ENCODE peak calls at places on chromosomes 12 and 14, in four cellular contexts. One of them, this sample, is unnamed.

GRCh38 chr12:2876431-2877046 is 435 bp downstream of the FOXM1 start:
- DNase-seq in caudate nucleus: no peak
- DNase-seq in RWPE1: no peak
- DNase-seq in PC-3: peak; percentile 20
- DNase-seq in this sample: no peak

GRCh38 chr12:75360920-75361319 is 26.4 kb downstream of the GLIPR1L1 start:
- DNase-seq in caudate nucleus: no peak
- DNase-seq in RWPE1: no peak
- DNase-seq in PC-3: no peak
- DNase-seq in this sample: no peak

GRCh38 chr12:120693848-120694247 is 6.9 kb downstream of the MLEC start:
- DNase-seq in RWPE1: no peak
- DNase-seq in PC-3: no peak
- DNase-seq in caudate nucleus: no peak
- DNase-seq in this sample: no peak

GRCh38 chr14:100413699-100414098 is 90.6 kb downstream of the SLC25A47 start:
- DNase-seq in RWPE1: no peak
- DNase-seq in PC-3: no peak
- DNase-seq in caudate nucleus: no peak
- DNase-seq in this sample: no peak

GRCh38 chr14:105267820-105268548 is 19.7 kb downstream of the BTBD6 start:
- DNase-seq in caudate nucleus: no peak
- DNase-seq in RWPE1: no peak
- DNase-seq in PC-3: peak; percentile 17
- DNase-seq in this sample: no peak

GRCh38 chr14:23060536-23061260 is 3.4 kb upstream of the CDH24 start:
- DNase-seq in caudate nucleus: no peak
- DNase-seq in RWPE1: no peak
- DNase-seq in PC-3: no peak
- DNase-seq in this sample: no peak

GRCh38 chr12:93664573-93665138 is 12.5 kb upstream of the CRADD start:
- DNase-seq in caudate nucleus: no peak
- DNase-seq in PC-3: peak; percentile 29
- DNase-seq in RWPE1: no peak
- DNase-seq in this sample: peak; percentile 25

GRCh38 chr12:49298160-49298559 is 3.2 kb downstream of the PRPH start:
- DNase-seq in PC-3: peak; percentile 44
- DNase-seq in RWPE1: no peak
- DNase-seq in caudate nucleus: no peak
- DNase-seq in this sample: no peak

GRCh38 chr14:51726166-51726899 is 74.6 kb downstream of the FRMD6 start:
- DNase-seq in RWPE1: no peak
- DNase-seq in caudate nucleus: no peak
- DNase-seq in PC-3: peak; percentile 34
- DNase-seq in this sample: peak; percentile 55

GRCh38 chr12:108729612-108730336 is 1.5 kb downstream of the CORO1C start:
- DNase-seq in RWPE1: peak; percentile 54
- DNase-seq in PC-3: peak; percentile 79
- DNase-seq in caudate nucleus: no peak
- DNase-seq in this sample: no peak

GRCh38 chr12:47850153-47851084 is 30.7 kb upstream of the HDAC7 start:
- DNase-seq in RWPE1: no peak
- DNase-seq in caudate nucleus: no peak
- DNase-seq in PC-3: no peak
- DNase-seq in this sample: peak; percentile 83

GRCh38 chr12:130830246-130830551 is 8.9 kb downstream of the STX2 start:
- DNase-seq in PC-3: no peak
- DNase-seq in RWPE1: no peak
- DNase-seq in caudate nucleus: no peak
- DNase-seq in this sample: no peak

GRCh38 chr12:104669057-104669770 is 212.5 kb downstream of the CHST11 start:
- DNase-seq in PC-3: peak; percentile 36
- DNase-seq in RWPE1: peak; percentile 60
- DNase-seq in caudate nucleus: peak; percentile 69
- DNase-seq in this sample: no peak

GRCh38 chr14:92252291-92252690 is 70.7 kb upstream of the SLC24A4 start:
- DNase-seq in caudate nucleus: peak; percentile 3
- DNase-seq in PC-3: no peak
- DNase-seq in RWPE1: no peak
- DNase-seq in this sample: no peak

GRCh38 chr14:73463411-73463810 is 5.1 kb upstream of the NUMB start:
- DNase-seq in PC-3: peak; percentile 91
- DNase-seq in caudate nucleus: no peak
- DNase-seq in RWPE1: peak; percentile 64
- DNase-seq in this sample: peak; percentile 98

GRCh38 chr14:73491256-73491976 is 683 bp downstream of the RIOX1 start:
- DNase-seq in caudate nucleus: no peak
- DNase-seq in PC-3: peak; percentile 74
- DNase-seq in RWPE1: peak; percentile 80
- DNase-seq in this sample: peak; percentile 64

GRCh38 chr14:95431199-95432145 is 85.0 kb downstream of the SYNE3 start:
- DNase-seq in PC-3: peak; percentile 44
- DNase-seq in RWPE1: no peak
- DNase-seq in caudate nucleus: no peak
- DNase-seq in this sample: peak; percentile 17

GRCh38 chr12:62785941-62786559 is 148.9 kb downstream of the PPM1H start:
- DNase-seq in RWPE1: peak; percentile 83
- DNase-seq in caudate nucleus: no peak
- DNase-seq in PC-3: peak; percentile 98
- DNase-seq in this sample: peak; percentile 93

GRCh38 chr14:46769292-46769691 is 117.7 kb upstream of the RPL10L start:
- DNase-seq in PC-3: no peak
- DNase-seq in RWPE1: no peak
- DNase-seq in caudate nucleus: no peak
- DNase-seq in this sample: no peak

GRCh38 chr12:100215209-100215608 is 14.6 kb downstream of the ACTR6 start:
- DNase-seq in caudate nucleus: no peak
- DNase-seq in RWPE1: no peak
- DNase-seq in PC-3: no peak
- DNase-seq in this sample: no peak

GRCh38 chr12:2894961-2895360 is 4.3 kb downstream of the TULP3 start:
- DNase-seq in RWPE1: no peak
- DNase-seq in PC-3: no peak
- DNase-seq in caudate nucleus: no peak
- DNase-seq in this sample: no peak

DNA sequence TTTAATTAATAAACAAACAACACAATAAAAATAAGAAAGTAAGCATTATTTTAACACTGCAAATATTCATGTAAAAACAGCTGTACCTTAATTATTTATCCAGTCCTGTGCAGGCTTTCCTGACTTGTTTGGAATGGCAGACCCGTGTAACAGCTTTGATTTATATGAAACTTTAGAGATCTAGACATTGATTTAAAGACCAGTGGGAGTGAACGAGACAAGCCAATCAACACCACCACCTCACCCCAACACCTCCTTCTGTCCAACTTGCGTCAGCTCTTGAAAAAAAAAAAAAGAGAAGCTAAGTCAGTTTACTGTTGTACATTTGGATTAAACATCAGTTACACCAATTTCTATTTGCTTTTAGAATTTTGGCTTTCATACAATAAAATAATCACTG is 22.3 kb downstream of the SLC38A4 start:
- DNase-seq in RWPE1: no peak
- DNase-seq in PC-3: no peak
- DNase-seq in caudate nucleus: no peak
- DNase-seq in this sample: no peak
- H3K27ac ChIP-seq in RWPE1: no peak overlapping the region
- H3K27ac ChIP-seq in PC-3: no peak overlapping the region
- H3K27ac ChIP-seq in caudate nucleus: no peak overlapping the region
- H3K27ac ChIP-seq in this sample: no peak overlapping the region

GRCh38 chr14:56004807-56005579 is 113.2 kb upstream of the PELI2 start:
- DNase-seq in caudate nucleus: no peak
- DNase-seq in PC-3: no peak
- DNase-seq in RWPE1: no peak
- DNase-seq in this sample: peak; percentile 77
- H3K27ac ChIP-seq in caudate nucleus: peak overlapping the region; percentile 11
- H3K27ac ChIP-seq in PC-3: no peak overlapping the region
- H3K27ac ChIP-seq in RWPE1: no peak overlapping the region
- H3K27ac ChIP-seq in this sample: no peak overlapping the region

GRCh38 chr14:50336428-50336827 is 24.3 kb downstream of the DMAC2L start:
- DNase-seq in caudate nucleus: no peak
- DNase-seq in PC-3: no peak
- DNase-seq in RWPE1: no peak
- DNase-seq in this sample: no peak

GRCh38 chr14:50334211-50334610 is 22.1 kb downstream of the DMAC2L start:
- DNase-seq in PC-3: no peak
- DNase-seq in caudate nucleus: no peak
- DNase-seq in RWPE1: no peak
- DNase-seq in this sample: no peak

GRCh38 chr14:50335989-50336391 is 23.9 kb downstream of the DMAC2L start:
- DNase-seq in RWPE1: no peak
- DNase-seq in caudate nucleus: no peak
- DNase-seq in PC-3: no peak
- DNase-seq in this sample: peak; percentile 65

GRCh38 chr14:50333010-50333409 is 20.9 kb downstream of the DMAC2L start:
- DNase-seq in caudate nucleus: no peak
- DNase-seq in RWPE1: peak; percentile 44
- DNase-seq in PC-3: peak; percentile 70
- DNase-seq in this sample: peak; percentile 86

DNA sequence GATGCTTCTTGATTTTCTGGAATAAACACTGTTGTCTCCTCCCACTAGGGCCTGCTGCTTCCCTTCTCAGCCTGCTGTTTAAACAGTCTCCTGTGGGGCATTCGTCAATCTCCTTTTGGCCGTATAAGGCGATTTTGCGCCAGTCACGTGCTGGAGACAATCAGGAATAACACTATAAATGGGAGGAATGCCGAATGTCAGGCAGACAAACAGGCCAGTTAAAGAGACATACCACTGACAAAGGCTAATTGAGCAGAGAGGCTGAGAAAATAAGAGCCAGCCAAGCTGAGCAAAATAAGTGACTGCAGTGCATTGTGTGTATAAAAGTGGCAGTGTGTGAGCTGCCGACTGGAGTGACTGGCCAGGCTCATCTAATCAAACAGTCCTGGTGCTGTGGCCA is 23.3 kb downstream of the DMAC2L start:
- DNase-seq in PC-3: no peak
- DNase-seq in caudate nucleus: peak; percentile 16
- DNase-seq in RWPE1: no peak
- DNase-seq in this sample: peak; percentile 72
- H3K27ac ChIP-seq in PC-3: no peak overlapping the region
- H3K27ac ChIP-seq in caudate nucleus: peak overlapping the region; percentile 95
- H3K27ac ChIP-seq in RWPE1: no peak overlapping the region
- H3K27ac ChIP-seq in this sample: peak overlapping the region; percentile 79

GRCh38 chr14:74591899-74592298 is 20.1 kb downstream of the LTBP2 start:
- DNase-seq in RWPE1: no peak
- DNase-seq in caudate nucleus: no peak
- DNase-seq in PC-3: no peak
- DNase-seq in this sample: peak; percentile 35
- H3K27ac ChIP-seq in RWPE1: peak overlapping the region; percentile 46
- H3K27ac ChIP-seq in caudate nucleus: no peak overlapping the region
- H3K27ac ChIP-seq in PC-3: no peak overlapping the region
- H3K27ac ChIP-seq in this sample: peak overlapping the region; percentile 65

GRCh38 chr14:34122650-34123049 is 171.8 kb upstream of the EGLN3 start:
- DNase-seq in caudate nucleus: no peak
- DNase-seq in RWPE1: no peak
- DNase-seq in PC-3: no peak
- DNase-seq in this sample: no peak

GRCh38 chr14:34120185-34120977 is 169.5 kb upstream of the EGLN3 start:
- DNase-seq in RWPE1: no peak
- DNase-seq in PC-3: no peak
- DNase-seq in caudate nucleus: no peak
- DNase-seq in this sample: no peak

GRCh38 chr14:34124585-34124984 is 173.7 kb upstream of the EGLN3 start:
- DNase-seq in RWPE1: no peak
- DNase-seq in PC-3: no peak
- DNase-seq in caudate nucleus: no peak
- DNase-seq in this sample: no peak

GRCh38 chr14:34119107-34119858 is 168.4 kb upstream of the EGLN3 start:
- DNase-seq in RWPE1: no peak
- DNase-seq in caudate nucleus: no peak
- DNase-seq in PC-3: no peak
- DNase-seq in this sample: no peak

DNA sequence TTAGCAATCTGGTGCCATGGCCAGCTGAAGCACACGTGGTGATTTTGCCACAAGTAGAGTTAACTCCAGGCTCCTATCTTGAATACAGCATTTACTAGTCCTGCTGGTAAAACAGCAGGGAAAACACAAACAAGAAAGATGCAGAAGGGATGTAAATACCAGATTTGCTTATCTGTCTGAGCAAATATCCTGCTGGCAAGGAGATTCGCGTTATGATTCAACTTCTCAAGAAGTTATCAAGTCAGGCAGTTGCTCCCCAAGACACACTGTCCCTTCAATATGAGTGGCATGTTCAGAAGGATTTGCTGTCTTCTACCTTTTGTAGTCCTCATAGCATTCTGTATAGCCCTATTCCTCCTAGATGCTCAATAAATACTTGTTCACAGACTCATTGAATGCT is 171.2 kb upstream of the EGLN3 start:
- DNase-seq in PC-3: no peak
- DNase-seq in caudate nucleus: no peak
- DNase-seq in RWPE1: no peak
- DNase-seq in this sample: no peak
- H3K27ac ChIP-seq in PC-3: no peak overlapping the region
- H3K27ac ChIP-seq in caudate nucleus: no peak overlapping the region
- H3K27ac ChIP-seq in RWPE1: no peak overlapping the region
- H3K27ac ChIP-seq in this sample: no peak overlapping the region

GRCh38 chr12:96107236-96107635 is 71.8 kb upstream of the LTA4H start:
- DNase-seq in caudate nucleus: no peak
- DNase-seq in PC-3: no peak
- DNase-seq in RWPE1: no peak
- DNase-seq in this sample: no peak
- H3K27ac ChIP-seq in caudate nucleus: no peak overlapping the region
- H3K27ac ChIP-seq in PC-3: no peak overlapping the region
- H3K27ac ChIP-seq in RWPE1: no peak overlapping the region
- H3K27ac ChIP-seq in this sample: no peak overlapping the region